ENCODE peak calls at places on chromosomes 12 and 14, in nine cellular contexts. B is GM03348, K is amygdala, U is brain microvascular endothelial cell, T is body of pancreas, V is astrocyte of the spinal cord, G is GM12891, S is H7, Q is PC-9. F is an unnamed sample.
A peak's percentile ranks its signal among the peaks of the same experiment; 100 is the strongest.

GRCh38 chr14:52325126-52325525 is 11.0 kb downstream of the PTGER2 start:
- DNase-seq in U (no peak), V (peak; percentile 71), B (no peak), S (no peak), T (peak; percentile 23), K (no peak), Q (no peak), G (no peak), F (no peak)

GRCh38 chr14:53748691-53749090 is 207.9 kb downstream of the BMP4 start:
- DNase-seq in Q (no peak), T (no peak), K (no peak), S (no peak), V (no peak), G (no peak), U (no peak), B (no peak), F (no peak)

GRCh38 chr12:69023840-69024239 is 90.9 kb upstream of the CPM start:
- DNase-seq in V (no peak), Q (no peak), G (no peak), S (no peak), K (no peak), U (no peak), B (no peak), T (no peak), F (no peak)

GRCh38 chr14:64774272-64774671 is 70.0 kb downstream of the PLEKHG3 start:
- DNase-seq in K (no peak), Q (no peak), S (no peak), B (no peak), G (no peak), V (no peak), U (no peak), T (no peak), F (no peak)

GRCh38 chr14:99270491-99271287 is 1.3 kb downstream of the BCL11B start:
- DNase-seq in Q (no peak), K (no peak), B (peak; percentile 31), U (no peak), G (no peak), T (no peak), S (peak; percentile 91), V (no peak), F (peak; percentile 57)

GRCh38 chr12:113678222-113678621 is 206.6 kb upstream of the LHX5 start:
- DNase-seq in B (no peak), S (no peak), Q (no peak), T (no peak), V (no peak), U (no peak), K (no peak), G (no peak), F (no peak)

GRCh38 chr14:84646791-84647500 is 883.0 kb upstream of the FLRT2 start:
- DNase-seq in K (no peak), G (no peak), B (no peak), T (no peak), S (no peak), V (peak; percentile 62), Q (no peak), U (peak; percentile 85), F (no peak)

GRCh38 chr12:123949118-123949774 is 23.4 kb downstream of the CCDC92 start:
- DNase-seq in G (no peak), K (no peak), T (no peak), B (no peak), Q (no peak), S (peak; percentile 40), U (no peak), V (no peak), F (no peak)

GRCh38 chr12:12563529-12563928 is 866 bp upstream of the DUSP16 start:
- DNase-seq in S (no peak), V (peak; percentile 14), U (peak; percentile 11), T (peak; percentile 35), K (no peak), G (no peak), Q (no peak), B (no peak), F (no peak)

GRCh38 chr12:113190761-113191160 is 5.2 kb downstream of the RITA1 start:
- DNase-seq in V (peak; percentile 16), G (no peak), Q (no peak), U (peak; percentile 29), T (no peak), B (no peak), K (no peak), S (peak; percentile 84), F (peak; percentile 16)

GRCh38 chr14:35197015-35197414 is 74.7 kb downstream of the PRORP start:
- DNase-seq in G (no peak), S (no peak), Q (no peak), T (no peak), U (peak; percentile 71), B (peak; percentile 17), V (peak; percentile 11), K (no peak), F (no peak)

GRCh38 chr14:50089213-50089612 is 27.2 kb downstream of the VCPKMT start:
- DNase-seq in G (no peak), Q (no peak), V (no peak), B (no peak), S (no peak), K (no peak), U (no peak), T (no peak), F (no peak)

GRCh38 chr14:95163132-95163531 is 5.8 kb upstream of the DICER1 start:
- DNase-seq in S (no peak), U (no peak), B (no peak), Q (no peak), T (no peak), G (no peak), K (no peak), V (no peak), F (no peak)

GRCh38 chr14:77103475-77103874 is 5.4 kb downstream of the CIPC start:
- DNase-seq in S (no peak), G (no peak), T (no peak), Q (no peak), K (no peak), U (no peak), V (no peak), B (no peak), F (no peak)